ENCODE peak calls at places on chromosomes 12 and 14, in ten cellular contexts. K is OCI-LY7, V is mucosa of descending colon, O is type B pancreatic cell, Z is CD14-positive monocyte, A is spleen, Q is B cell, Y is RWPE1, L is Panc1, H is hepatocyte. D is an unnamed sample.
A peak's percentile ranks its signal among the peaks of the same experiment; 100 is the strongest.

GRCh38 chr12:51631591-51631990 is 40.6 kb downstream of the SCN8A start:
- DNase-seq in Z (no peak), L (no peak), Q (no peak), K (no peak), A (no peak), V (no peak), Y (peak; percentile 28), H (peak; percentile 8), O (no peak), D (peak; percentile 51)

GRCh38 chr14:75142494-75142893 is 15.6 kb upstream of the NEK9 start:
- DNase-seq in O (no peak), H (no peak), K (no peak), L (no peak), A (no peak), Z (no peak), Q (no peak), V (no peak), Y (no peak), D (no peak)

GRCh38 chr12:127929172-127929571 is 337.8 kb upstream of the TMEM132C start:
- DNase-seq in Y (no peak), L (no peak), Q (no peak), H (no peak), A (no peak), O (no peak), K (no peak), Z (no peak), V (no peak), D (no peak)

GRCh38 chr12:57605308-57606015 is 838 bp downstream of the DTX3 start:
- DNase-seq in Y (no peak), V (no peak), Q (no peak), L (no peak), A (no peak), O (no peak), H (no peak), Z (no peak), K (no peak), D (no peak)

GRCh38 chr14:22088614-22089359 is 415.2 kb upstream of the OR4E1 start:
- DNase-seq in Q (no peak), A (no peak), O (no peak), Y (no peak), V (no peak), Z (no peak), H (no peak), K (no peak), L (no peak), D (peak; percentile 47)

GRCh38 chr12:78457951-78458350 is 406.6 kb upstream of the SYT1 start:
- DNase-seq in Q (no peak), H (no peak), Y (no peak), O (no peak), K (peak; percentile 66), Z (no peak), A (no peak), L (no peak), V (no peak), D (no peak)

GRCh38 chr12:120925740-120926563 is 21.8 kb upstream of the SPPL3 start:
- DNase-seq in V (no peak), K (no peak), Q (no peak), H (no peak), O (no peak), A (no peak), L (no peak), Y (peak; percentile 89), Z (no peak), D (peak; percentile 97)

GRCh38 chr14:39717000-39717399 is 284.8 kb upstream of the FBXO33 start:
- DNase-seq in H (no peak), Y (no peak), L (no peak), O (no peak), A (no peak), Q (no peak), Z (no peak), K (no peak), V (no peak), D (no peak)

GRCh38 chr12:85693093-85693665 is 143.0 kb downstream of the RASSF9 start:
- DNase-seq in Y (no peak), Q (no peak), A (no peak), H (no peak), O (no peak), L (no peak), K (no peak), V (no peak), Z (no peak), D (no peak)

GRCh38 chr12:109563291-109564284 is 9.7 kb downstream of the MMAB start:
- DNase-seq in A (no peak), O (no peak), V (no peak), Z (no peak), Q (no peak), L (no peak), H (no peak), K (no peak), Y (no peak), D (no peak)

GRCh38 chr14:68405959-68406358 is 386.9 kb downstream of the ZFP36L1 start:
- DNase-seq in Y (no peak), Z (no peak), L (no peak), Q (no peak), A (no peak), O (no peak), V (no peak), H (no peak), K (no peak), D (peak; percentile 37)

GRCh38 chr14:68407275-68407674 is 385.6 kb downstream of the ZFP36L1 start:
- DNase-seq in O (no peak), L (no peak), Q (no peak), V (no peak), Y (no peak), K (no peak), H (no peak), A (no peak), Z (no peak), D (no peak)

GRCh38 chr14:68407838-68408237 is 385.0 kb downstream of the ZFP36L1 start:
- DNase-seq in A (no peak), L (no peak), O (no peak), Y (no peak), V (no peak), H (no peak), K (no peak), Q (no peak), Z (no peak), D (no peak)

GRCh38 chr14:68409355-68409754 is 383.5 kb downstream of the ZFP36L1 start:
- DNase-seq in A (no peak), L (no peak), Y (no peak), K (no peak), Q (no peak), O (no peak), H (no peak), V (no peak), Z (no peak), D (no peak)

DNA sequence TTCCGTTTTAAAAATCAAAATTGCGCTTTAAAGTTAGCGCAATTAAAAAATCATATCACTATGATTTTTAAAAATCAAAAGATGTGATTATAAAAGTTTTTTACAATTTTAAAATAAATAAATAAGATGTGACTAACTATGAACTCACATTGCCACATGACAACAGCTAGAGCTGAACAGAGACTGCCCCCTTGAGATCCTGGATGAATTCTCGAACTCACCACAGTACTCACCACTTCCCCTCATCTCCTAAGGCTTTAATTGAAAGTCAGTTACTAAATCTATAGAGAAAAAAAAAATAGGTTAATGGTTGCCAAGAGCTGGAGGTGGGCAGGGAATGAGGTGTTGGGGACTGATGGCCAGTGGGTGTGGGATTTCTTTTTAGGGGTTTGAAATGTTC is 384.2 kb downstream of the ZFP36L1 start:
- DNase-seq in Y (no peak), L (no peak), O (no peak), H (no peak), V (no peak), A (no peak), Q (peak; percentile 56), K (peak; percentile 53), Z (no peak), D (no peak)
- TF ChIP-seq CTCF in Y (no peak), L (no peak), O (no peak), H (peak; percentile 3), V (no peak), A (no peak), Q (peak; percentile 24), K (peak; percentile 76), Z (no peak), D (no peak)

GRCh38 chr14:67429651-67430205 is 17.8 kb upstream of the PLEK2 start:
- DNase-seq in V (no peak), O (no peak), A (no peak), K (no peak), H (no peak), Y (no peak), Q (no peak), L (no peak), Z (no peak), D (no peak)
- TF ChIP-seq CTCF in V (no peak), O (no peak), A (no peak), K (no peak), H (no peak), Y (no peak), Q (no peak), L (no peak), Z (no peak), D (no peak)

DNA sequence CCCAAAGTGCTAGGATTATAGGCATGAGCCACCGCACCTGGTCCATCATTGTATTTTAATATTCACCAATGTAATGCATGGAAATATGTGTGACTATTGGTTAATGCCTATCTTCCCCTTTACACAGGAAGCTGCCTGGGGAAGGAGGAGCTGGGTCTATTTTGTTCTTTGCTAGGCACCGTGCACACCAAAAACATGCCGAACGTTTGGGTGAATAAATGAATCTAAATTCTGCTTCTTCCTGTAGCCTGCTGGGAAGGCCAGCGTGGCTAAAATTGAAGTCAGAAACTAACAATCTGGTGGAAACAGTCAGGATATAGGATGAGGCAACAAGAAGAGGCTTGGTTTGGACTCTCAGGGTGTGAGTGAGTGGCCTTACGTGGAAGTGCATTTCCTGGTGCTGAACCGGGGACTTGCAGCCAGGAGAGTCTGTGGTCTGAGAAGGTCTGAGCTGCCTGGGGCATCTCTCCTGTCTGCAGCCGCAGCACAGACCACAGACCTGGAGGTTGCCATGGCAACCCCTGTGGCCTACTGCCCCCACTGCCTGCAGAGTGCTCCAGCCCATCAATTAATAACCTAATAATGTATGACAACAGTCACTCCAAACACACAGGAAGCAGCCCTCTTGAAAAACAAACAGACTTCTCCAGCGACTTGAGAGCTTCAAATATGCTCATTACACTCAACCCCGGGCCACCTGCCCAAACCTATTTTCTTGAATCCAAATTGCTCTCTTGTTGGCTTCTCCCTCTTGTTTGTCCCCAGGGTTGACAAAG is 5.5 kb upstream of the GPR68 start:
- DNase-seq in L (no peak), O (no peak), A (peak; percentile 44), K (peak; percentile 79), H (peak; percentile 36), V (no peak), Y (no peak), Z (no peak), Q (peak; percentile 66), D (no peak)
- TF ChIP-seq CTCF in L (no peak), O (peak; percentile 32), A (no peak), K (peak; percentile 26), H (no peak), V (no peak), Y (no peak), Z (no peak), Q (no peak), D (no peak)

DNA sequence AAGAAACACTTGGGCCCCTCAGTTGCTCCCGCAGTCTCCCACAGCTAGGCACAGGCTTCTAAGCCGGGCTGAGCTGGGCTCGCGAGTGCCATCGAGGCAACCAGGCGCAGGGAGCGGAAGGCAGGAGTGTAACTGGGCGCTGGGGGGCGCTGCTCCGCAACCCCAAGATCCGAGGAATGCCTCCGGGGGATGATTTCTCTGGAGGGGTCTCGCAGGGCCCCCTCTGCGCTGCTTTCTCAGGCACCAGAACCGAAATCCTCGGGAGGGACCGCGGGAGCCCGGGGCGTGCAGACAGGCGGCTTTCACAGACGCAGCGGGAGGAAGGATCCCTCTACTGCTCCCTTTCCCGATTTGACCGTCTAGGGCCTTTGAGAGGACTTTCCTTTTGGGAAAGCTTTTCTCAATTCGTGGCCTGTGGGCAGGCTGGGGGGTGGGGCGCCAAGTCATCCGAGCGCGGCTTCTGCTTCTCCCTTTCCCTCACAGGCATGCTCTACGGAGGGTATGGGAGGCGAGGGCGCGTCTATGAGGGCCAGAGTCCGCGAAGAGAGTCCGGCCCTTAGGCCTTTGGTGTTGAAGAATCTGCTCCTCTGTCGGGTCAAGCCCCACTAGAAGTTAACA is 4.3 kb upstream of the NKX2-1 start:
- DNase-seq in Y (no peak), K (no peak), Z (no peak), H (no peak), L (no peak), A (no peak), O (no peak), V (no peak), Q (no peak), D (no peak)
- TF ChIP-seq CTCF in Y (no peak), K (no peak), Z (no peak), H (no peak), L (peak; percentile 19), A (no peak), O (peak; percentile 49), V (no peak), Q (no peak), D (no peak)